ENCODE peak calls at places on chromosomes 4 and X, in seven cellular contexts. G, J, P, X, C, O and Y are unnamed samples.

GRCh38 chrX:152632445-152633097 is 5.1 kb upstream of the GABRQ start:
- DNase-seq in X (peak; percentile 8), P (peak; percentile 25), O (peak; percentile 80), J (peak; percentile 16), C (no peak), G (peak; percentile 49), Y (peak; percentile 51)

GRCh38 chr4:48602222-48602621 is 112.2 kb downstream of the ZAR1 start:
- DNase-seq in O (no peak), J (no peak), G (no peak), P (no peak), C (no peak), X (no peak), Y (no peak)

GRCh38 chrX:83529950-83530349 is 21.9 kb downstream of the POU3F4 start:
- DNase-seq in O (no peak), X (no peak), P (no peak), C (no peak), J (no peak), G (no peak), Y (peak; percentile 2)

GRCh38 chrX:72270316-72270866 is 6.7 kb downstream of the RPS4X start:
- DNase-seq in O (no peak), J (no peak), C (no peak), X (no peak), G (no peak), P (no peak), Y (no peak)

GRCh38 chr4:151540728-151541437 is 131.9 kb downstream of the FHIP1A start:
- DNase-seq in O (no peak), C (no peak), P (no peak), J (peak; percentile 59), X (no peak), G (peak; percentile 37), Y (no peak)

GRCh38 chr4:80045831-80046230 is 27.2 kb downstream of the ANTXR2 start:
- DNase-seq in O (no peak), G (no peak), J (no peak), X (no peak), C (no peak), P (no peak), Y (no peak)

GRCh38 chrX:150935466-150935865 is 37.0 kb upstream of the CD99L2 start:
- DNase-seq in X (no peak), O (no peak), C (no peak), J (no peak), P (no peak), G (no peak), Y (no peak)

GRCh38 chr4:77217526-77217925 is 60.5 kb downstream of the CCNG2 start:
- DNase-seq in X (no peak), G (no peak), P (no peak), O (no peak), J (no peak), C (no peak), Y (no peak)

GRCh38 chr4:106671711-106672110 is 303.1 kb upstream of the GIMD1 start:
- DNase-seq in G (no peak), J (no peak), X (no peak), C (no peak), P (no peak), O (no peak), Y (no peak)

GRCh38 chr4:146638801-146639351 is at the start of gene POU4F2:
- DNase-seq in G (peak; percentile 78), P (no peak), X (no peak), O (peak; percentile 83), J (no peak), C (no peak), Y (no peak)

GRCh38 chr4:149914521-149915115 is 99.0 kb upstream of the IQCM start:
- DNase-seq in O (peak; percentile 74), P (peak; percentile 32), C (no peak), X (peak; percentile 32), J (peak; percentile 52), G (peak; percentile 69), Y (peak; percentile 52)

GRCh38 chr4:2797188-2797544 is 4.3 kb downstream of the SH3BP2 start:
- DNase-seq in G (peak; percentile 4), C (no peak), P (no peak), J (no peak), O (no peak), X (no peak), Y (no peak)

GRCh38 chrX:155923200-155923599 is 42.1 kb downstream of the VAMP7 start:
- DNase-seq in C (no peak), G (no peak), J (no peak), O (no peak), P (no peak), X (no peak), Y (no peak)

GRCh38 chrX:100410083-100410590 is at the start of gene PCDH19:
- DNase-seq in P (no peak), C (no peak), O (peak; percentile 60), G (peak; percentile 86), X (no peak), J (no peak), Y (peak; percentile 91)

GRCh38 chr4:57639566-57640328 is 529.6 kb upstream of the IGFBP7 start:
- DNase-seq in P (no peak), X (no peak), G (no peak), O (peak; percentile 44), C (no peak), J (no peak), Y (no peak)

GRCh38 chr4:145815626-145816025 is 123.0 kb downstream of the ZNF827 start:
- DNase-seq in P (no peak), J (no peak), X (no peak), C (no peak), G (no peak), O (no peak), Y (no peak)

GRCh38 chr4:81635128-81635527 is 163.4 kb upstream of the RASGEF1B start:
- DNase-seq in C (no peak), G (no peak), X (no peak), O (no peak), J (no peak), P (no peak), Y (no peak)

GRCh38 chr4:141913928-141914327 is 277.5 kb downstream of the IL15 start:
- DNase-seq in P (no peak), O (no peak), G (no peak), X (no peak), J (no peak), C (no peak), Y (no peak)

GRCh38 chrX:63475200-63475599 is 124.1 kb upstream of the SPIN4 start:
- DNase-seq in O (no peak), C (no peak), G (no peak), X (no peak), J (peak; percentile 1), P (peak; percentile 2), Y (peak; percentile 13)

GRCh38 chr4:14877246-14878220 is 124.7 kb upstream of the CPEB2 start:
- DNase-seq in X (no peak), O (no peak), C (no peak), G (peak; percentile 34), P (no peak), J (no peak), Y (no peak)
- TF ChIP-seq JUND in X (no peak), O (no peak), C (no peak), G (no peak), P (no peak), J (no peak), Y (no peak)

DNA sequence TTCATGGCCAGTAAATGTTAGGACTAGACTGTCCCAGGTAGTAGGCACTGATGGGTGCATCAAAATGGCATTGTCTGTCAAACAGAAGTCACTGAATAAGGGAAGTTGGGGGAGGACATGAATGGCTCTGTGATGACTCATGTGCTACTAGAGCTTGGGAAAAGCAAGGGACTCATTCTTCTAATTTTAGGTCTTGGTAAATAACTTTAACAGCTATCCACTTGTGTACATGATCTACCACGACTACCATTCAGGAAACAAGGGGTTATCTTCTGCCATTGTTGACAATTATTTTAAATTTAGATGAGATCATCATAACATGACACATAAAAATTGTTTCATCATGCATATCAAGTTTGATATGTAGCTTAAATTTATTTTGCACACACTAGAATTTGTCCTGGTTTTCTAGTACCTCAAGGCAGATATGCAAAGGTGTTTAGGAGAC is 6.3 kb downstream of the AREG start:
- DNase-seq in J (no peak), O (no peak), X (peak; percentile 60), C (no peak), G (no peak), P (peak; percentile 61), Y (no peak)
- TF ChIP-seq JUND in J (peak; percentile 87), O (peak; percentile 54), X (no peak), C (no peak), G (no peak), P (peak; percentile 99), Y (no peak)

DNA sequence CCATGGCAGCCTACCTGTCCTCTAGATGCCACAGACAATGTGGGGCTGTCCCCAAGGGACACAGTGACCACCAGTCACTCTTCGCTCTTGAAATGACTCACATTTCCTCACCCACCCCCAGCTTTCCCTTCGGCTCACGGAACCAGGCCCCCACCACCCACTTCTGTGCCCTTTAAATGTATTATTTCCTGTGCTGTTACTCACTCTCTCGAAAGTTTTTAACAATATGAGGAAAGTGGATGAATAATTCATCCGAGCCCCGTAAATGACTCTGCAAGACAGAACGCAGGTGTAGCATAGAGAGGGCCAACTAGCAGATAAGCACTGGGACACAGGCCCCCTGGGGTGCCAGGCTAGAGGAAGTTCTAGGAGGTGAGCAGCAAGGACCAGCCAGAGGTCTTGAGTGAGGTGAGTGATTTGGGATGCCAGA is 179.5 kb upstream of the TBL1X start:
- DNase-seq in O (no peak), J (no peak), P (no peak), C (no peak), X (no peak), G (no peak), Y (no peak)
- TF ChIP-seq JUND in O (no peak), J (no peak), P (no peak), C (no peak), X (no peak), G (no peak), Y (no peak)

DNA sequence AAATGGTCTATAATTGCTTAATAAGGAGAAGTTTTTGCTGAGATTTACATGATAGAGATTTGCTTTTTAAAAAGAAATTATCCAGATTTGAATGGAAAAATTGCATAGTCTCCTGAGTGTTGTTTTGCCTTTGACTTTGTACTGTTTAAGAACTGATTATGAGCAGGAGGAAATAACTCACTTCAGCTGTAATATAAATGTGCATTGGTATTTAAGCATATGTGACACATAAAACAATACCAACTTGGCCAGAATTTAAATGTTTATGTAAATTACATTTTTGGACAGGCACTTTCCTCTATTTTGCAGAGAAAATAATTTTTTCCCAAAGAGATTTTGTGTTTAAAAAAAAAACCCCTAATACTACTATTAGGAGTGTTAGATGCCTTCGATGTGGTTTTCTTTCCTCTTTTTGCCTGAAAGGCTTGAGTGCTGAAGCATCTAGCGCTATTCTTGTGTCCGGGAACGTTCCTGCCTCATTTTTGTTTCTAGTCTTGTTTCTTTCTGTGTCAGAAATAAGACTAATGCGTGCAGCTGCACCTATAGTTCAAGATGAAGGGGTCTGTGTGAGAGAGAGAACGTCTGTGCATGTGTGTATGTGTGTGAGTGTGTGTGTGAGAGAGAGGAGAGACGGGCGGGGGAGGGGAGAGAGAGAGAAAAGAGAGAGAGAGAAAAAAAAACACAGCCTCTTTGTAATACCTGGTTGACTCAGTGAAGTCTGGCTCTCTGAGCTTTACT is 60.8 kb downstream of the TBL1X start:
- DNase-seq in P (no peak), C (no peak), J (no peak), G (no peak), X (no peak), O (no peak), Y (no peak)
- TF ChIP-seq JUND in P (no peak), C (no peak), J (no peak), G (no peak), X (no peak), O (no peak), Y (no peak)